ENCODE peak calls at places on chromosomes 13 and 19, in six cellular contexts. L is breast epithelium, P is heart left ventricle, V is mammary epithelial cell, E is osteoblast, X is A549. G is an unnamed sample.

GRCh38 chr13:31982540-31982939 is 49.0 kb upstream of the FRY start:
- DNase-seq in L (peak; percentile 87), P (peak; percentile 85), V (peak; percentile 95), E (peak; percentile 73), X (peak; percentile 23), G (peak; percentile 90)

GRCh38 chr19:36528921-36529518 is 949 bp upstream of the ZNF260 start:
- DNase-seq in L (no peak), P (no peak), V (peak; percentile 35), E (peak; percentile 63), X (peak; percentile 49), G (no peak)

GRCh38 chr13:71030789-71031188 is 836.2 kb downstream of the DACH1 start:
- DNase-seq in L (no peak), P (no peak), V (no peak), E (no peak), X (no peak), G (no peak)

GRCh38 chr13:67736646-67737420 is 506.7 kb upstream of the PCDH9 start:
- DNase-seq in L (no peak), P (no peak), V (no peak), E (no peak), X (peak; percentile 0), G (no peak)

GRCh38 chr13:70098669-70099068 is 9.0 kb upstream of the ATXN8OS start:
- DNase-seq in L (no peak), P (no peak), V (no peak), E (peak; percentile 25), X (no peak), G (no peak)

GRCh38 chr19:8423821-8424223 is 10.7 kb downstream of the MARCHF2 start:
- DNase-seq in L (peak; percentile 90), P (peak; percentile 97), V (peak; percentile 93), E (peak; percentile 98), X (peak; percentile 67), G (peak; percentile 61)

GRCh38 chr19:52963229-52963760 is 614 bp upstream of the ZNF816 start:
- DNase-seq in L (no peak), P (peak; percentile 36), V (no peak), E (peak; percentile 86), X (no peak), G (no peak)

GRCh38 chr19:48698046-48698445 is 2.3 kb downstream of the FUT2 start:
- DNase-seq in L (no peak), P (no peak), V (peak; percentile 37), E (peak; percentile 85), X (no peak), G (peak; percentile 69)

GRCh38 chr19:7694499-7694898 is 7.4 kb downstream of the FCER2 start:
- DNase-seq in L (no peak), P (no peak), V (no peak), E (peak; percentile 29), X (no peak), G (no peak)

GRCh38 chr13:45416521-45417125 is 1.6 kb downstream of the SLC25A30 start:
- DNase-seq in L (no peak), P (no peak), V (no peak), E (no peak), X (no peak), G (no peak)

GRCh38 chr19:54030895-54031586 is 32.7 kb downstream of the VSTM1 start:
- DNase-seq in L (no peak), P (no peak), V (no peak), E (no peak), X (no peak), G (no peak)

GRCh38 chr19:4573682-4574081 is 14.2 kb upstream of the SEMA6B start:
- DNase-seq in L (no peak), P (no peak), V (no peak), E (no peak), X (no peak), G (no peak)

GRCh38 chr13:32811297-32811800 is 204.9 kb upstream of the KL start:
- DNase-seq in L (no peak), P (no peak), V (no peak), E (no peak), X (no peak), G (peak; percentile 13)

GRCh38 chr13:31073859-31074718 is 87.6 kb downstream of the HSPH1 start:
- DNase-seq in L (peak; percentile 17), P (no peak), V (peak; percentile 41), E (peak; percentile 35), X (no peak), G (no peak)

GRCh38 chr19:34411216-34411615 is 7.0 kb downstream of the PDCD2L start:
- DNase-seq in L (no peak), P (no peak), V (no peak), E (no peak), X (no peak), G (no peak)

GRCh38 chr13:38944219-38944618 is 46.4 kb downstream of the STOML3 start:
- DNase-seq in L (no peak), P (no peak), V (no peak), E (no peak), X (no peak), G (no peak)

GRCh38 chr13:23430664-23431063 is 2.8 kb downstream of the SACS start:
- DNase-seq in L (no peak), P (no peak), V (no peak), E (no peak), X (no peak), G (no peak)

GRCh38 chr19:39308531-39309304 is 11.9 kb downstream of the LRFN1 start:
- DNase-seq in L (no peak), P (no peak), V (no peak), E (peak; percentile 52), X (no peak), G (no peak)

GRCh38 chr19:35236638-35237400 is 8.3 kb upstream of the FAM187B start:
- DNase-seq in L (no peak), P (no peak), V (peak; percentile 30), E (no peak), X (no peak), G (no peak)

GRCh38 chr13:43009506-43009905 is 13.9 kb upstream of the DNAJC15 start:
- DNase-seq in L (no peak), P (no peak), V (no peak), E (no peak), X (no peak), G (no peak)

GRCh38 chr13:43003729-43004128 is 11.7 kb upstream of the EPSTI1 start:
- DNase-seq in L (no peak), P (no peak), V (no peak), E (no peak), X (no peak), G (no peak)

GRCh38 chr13:43005460-43006236 is 13.6 kb upstream of the EPSTI1 start:
- DNase-seq in L (no peak), P (no peak), V (no peak), E (peak; percentile 44), X (no peak), G (peak; percentile 59)

GRCh38 chr13:43006893-43007631 is 15.0 kb upstream of the EPSTI1 start:
- DNase-seq in L (no peak), P (no peak), V (peak; percentile 42), E (no peak), X (no peak), G (peak; percentile 50)

DNA sequence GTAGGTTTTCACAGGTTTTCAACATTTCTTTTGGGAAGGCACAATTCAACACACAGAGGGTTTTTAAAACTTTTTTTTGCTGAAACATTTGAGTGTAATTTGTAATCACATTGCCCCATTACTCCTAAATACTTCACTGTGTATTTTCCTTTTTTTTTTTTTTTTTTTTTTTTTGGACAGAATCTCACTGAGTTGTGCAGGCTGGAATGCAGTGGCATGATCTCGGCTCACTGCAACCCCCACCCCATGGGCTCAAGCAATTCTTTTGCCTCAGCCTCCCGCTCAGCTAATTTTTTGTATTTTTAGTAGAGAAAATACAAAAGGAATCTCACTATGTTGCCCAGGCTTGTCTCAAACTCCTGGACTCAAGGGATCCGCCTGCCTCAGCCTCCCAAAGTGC is 14.8 kb upstream of the DNAJC15 start:
- DNase-seq in L (no peak), P (no peak), V (no peak), E (no peak), X (no peak), G (no peak)
- H3K4me1 ChIP-seq in L (no peaks in the 10 kb centered on the region), P (peaks cover 10% of the 10 kb centered on the region), V (peaks cover 33% of the 10 kb centered on the region), E (peaks cover 49% of the 10 kb centered on the region), X (peaks cover 36% of the 10 kb centered on the region), G (peaks cover 32% of the 10 kb centered on the region)

GRCh38 chr13:104196611-104197010 is 1130.4 kb upstream of the SLC10A2 start:
- DNase-seq in L (no peak), P (no peak), V (no peak), E (no peak), X (no peak), G (no peak)
- TF ChIP-seq CTCF in L (no peak), P (no peak), V (no peak), E (no peak), X (no peak), G (no peak)

DNA sequence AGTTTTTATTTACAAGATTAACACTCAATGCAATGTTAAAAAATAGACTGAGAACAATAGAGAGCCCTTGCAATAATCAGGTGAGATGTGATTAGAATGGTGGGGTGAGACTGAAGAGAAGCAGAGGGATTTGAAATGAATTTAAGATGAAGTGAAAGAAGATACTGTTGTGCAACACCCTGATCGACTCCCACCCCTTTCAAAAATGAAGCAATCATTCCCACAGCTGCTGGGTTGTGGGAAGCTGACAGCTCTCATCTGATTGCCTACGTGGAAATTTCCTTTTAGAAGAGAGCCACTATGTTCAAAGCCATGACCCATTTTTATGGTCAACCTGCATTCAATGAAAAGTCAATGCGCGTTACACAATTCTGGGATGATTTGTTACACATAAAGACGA is 1374.9 kb downstream of the PCDH9 start:
- DNase-seq in L (no peak), P (no peak), V (no peak), E (no peak), X (no peak), G (no peak)
- H3K4me1 ChIP-seq in L (no peaks in the 10 kb centered on the region), P (no peaks in the 10 kb centered on the region), V (no peaks in the 10 kb centered on the region), E (peaks cover 3% of the 10 kb centered on the region), X (no peaks in the 10 kb centered on the region), G (no peaks in the 10 kb centered on the region)

GRCh38 chr19:49852631-49853126 is 1.7 kb downstream of the PTOV1 start:
- DNase-seq in L (no peak), P (no peak), V (no peak), E (no peak), X (no peak), G (no peak)
- TF ChIP-seq CTCF in L (no peak), P (no peak), V (no peak), E (no peak), X (no peak), G (no peak)

DNA sequence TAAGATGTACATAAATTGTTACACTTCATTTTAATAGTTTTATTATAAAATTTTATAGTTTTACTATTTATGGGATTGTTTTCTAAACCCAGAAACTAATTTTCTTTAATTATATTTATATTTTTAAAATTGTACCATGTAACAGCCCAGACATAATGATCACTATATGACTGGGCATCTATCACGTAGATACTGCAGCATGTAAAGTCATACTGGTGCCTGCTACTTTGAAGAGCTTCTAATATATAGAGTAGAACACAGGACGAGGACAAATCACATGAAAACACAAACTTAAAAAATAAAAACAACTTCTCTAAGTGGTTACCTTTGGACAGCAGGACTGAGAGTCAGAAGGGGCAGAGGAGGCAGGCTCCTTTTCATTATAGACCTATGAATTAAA is 5.3 kb downstream of the ELF1 start:
- DNase-seq in L (no peak), P (no peak), V (no peak), E (no peak), X (no peak), G (no peak)
- H3K4me1 ChIP-seq in L (peaks cover 4% of the 10 kb centered on the region), P (peaks cover 30% of the 10 kb centered on the region), V (peaks cover 1% of the 10 kb centered on the region), E (peaks cover 4% of the 10 kb centered on the region), X (peaks cover 26% of the 10 kb centered on the region), G (peaks cover 17% of the 10 kb centered on the region)

DNA sequence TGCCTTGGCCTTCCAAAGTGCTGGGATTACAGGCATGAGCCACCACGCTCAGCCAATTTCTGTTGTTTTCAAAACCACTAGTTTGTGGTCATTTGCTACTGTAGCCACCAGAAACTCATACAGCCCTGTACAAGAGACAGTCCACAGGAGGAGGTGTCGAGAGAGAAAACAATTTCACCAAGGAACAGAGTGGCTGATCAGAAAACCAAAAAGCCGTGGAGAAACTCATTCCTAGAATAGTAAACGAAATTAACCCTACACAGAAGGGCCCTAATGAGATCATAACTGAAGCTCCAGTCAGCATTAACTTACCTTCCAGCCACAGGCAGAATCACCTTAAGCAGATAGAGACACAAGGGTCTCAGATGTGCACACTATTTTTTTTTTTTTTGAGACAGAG is 3.8 kb upstream of the CCDC124 start:
- DNase-seq in L (no peak), P (no peak), V (no peak), E (peak; percentile 37), X (no peak), G (no peak)
- TF ChIP-seq CTCF in L (no peak), P (no peak), V (no peak), E (no peak), X (no peak), G (no peak)